ENCODE peak calls at places on chromosome 21, in four cellular contexts. F, C, G and H are unnamed samples.

GRCh38 chr21:33042812-33043211 is 17.1 kb downstream of the OLIG2 start:
- DNase-seq in G (peak), F (no peak), C (peak), H (peak)

GRCh38 chr21:37087188-37087587 is 14.1 kb downstream of the TTC3 start:
- DNase-seq in F (no peak), C (peak), G (peak), H (peak)

GRCh38 chr21:33308586-33309490 is 15.9 kb upstream of the IFNAR1 start:
- DNase-seq in G (peak), F (no peak), C (no peak), H (no peak)

GRCh38 chr21:28754127-28754611 is 238.5 kb downstream of the LTN1 start:
- DNase-seq in G (peak), C (no peak), F (no peak), H (peak)

GRCh38 chr21:22356663-22357062 is 1358.5 kb downstream of the NCAM2 start:
- DNase-seq in F (no peak), G (no peak), C (no peak), H (no peak)

GRCh38 chr21:45536301-45537081 is 5.7 kb downstream of the SLC19A1 start:
- DNase-seq in G (no peak), F (peak), C (no peak), H (no peak)

GRCh38 chr21:31119199-31119598 is 80.9 kb upstream of the KRTAP19-8 start:
- DNase-seq in G (no peak), C (no peak), F (no peak), H (no peak)

GRCh38 chr21:28336299-28336698 is 656.4 kb downstream of the LTN1 start:
- DNase-seq in G (peak), F (peak), C (peak), H (peak)

GRCh38 chr21:27393726-27394125 is 426.8 kb upstream of the ADAMTS5 start:
- DNase-seq in F (no peak), C (peak), G (no peak), H (no peak)

GRCh38 chr21:40373760-40374159 is 473.2 kb downstream of the DSCAM start:
- DNase-seq in G (no peak), F (no peak), C (no peak), H (no peak)

GRCh38 chr21:35882791-35883240 is 177.5 kb downstream of the SETD4 start:
- DNase-seq in C (no peak), F (no peak), G (no peak), H (peak)

GRCh38 chr21:41024341-41025056 is 143.5 kb upstream of the BACE2 start:
- DNase-seq in G (peak), C (no peak), F (no peak), H (peak)

GRCh38 chr21:25283720-25284119 is 323.6 kb downstream of the MRPL39 start:
- DNase-seq in F (peak), G (peak), C (peak), H (no peak)

GRCh38 chr21:28798798-28799197 is 193.9 kb downstream of the LTN1 start:
- DNase-seq in C (no peak), F (no peak), G (no peak), H (no peak)

GRCh38 chr21:20308586-20308985 is 689.6 kb upstream of the NCAM2 start:
- DNase-seq in G (no peak), F (no peak), C (no peak), H (no peak)

GRCh38 chr21:37365657-37366487 is 701 bp upstream of the DYRK1A start:
- DNase-seq in G (peak), C (peak), F (peak), H (no peak)

GRCh38 chr21:32338209-32338921 is 39.7 kb downstream of the MRAP start:
- DNase-seq in C (no peak), G (no peak), F (no peak), H (no peak)

GRCh38 chr21:29568020-29568419 is 269.3 kb downstream of the BACH1 start:
- DNase-seq in F (no peak), G (no peak), C (no peak), H (no peak)

GRCh38 chr21:29343517-29343916 is 44.8 kb downstream of the BACH1 start:
- DNase-seq in C (no peak), G (peak), F (no peak), H (peak)

GRCh38 chr21:45972716-45973474 is 8.7 kb upstream of the COL6A1 start:
- DNase-seq in F (peak), C (no peak), G (peak), H (peak)

GRCh38 chr21:46610018-46610701 is 5.3 kb upstream of the S100B start:
- DNase-seq in G (no peak), C (no peak), F (no peak), H (no peak)

GRCh38 chr21:33206771-33207290 is 22.9 kb upstream of the IFNAR2 start:
- DNase-seq in G (no peak), F (no peak), C (no peak), H (no peak)

GRCh38 chr21:46128983-46129571 is 26.3 kb downstream of the FTCD start:
- DNase-seq in F (no peak), C (no peak), G (no peak), H (no peak)

GRCh38 chr21:41373769-41374168 is 11.9 kb downstream of the MX2 start:
- DNase-seq in F (peak), G (no peak), C (no peak), H (no peak)

GRCh38 chr21:20998456-20998789 is 214 bp downstream of the NCAM2 start:
- DNase-seq in F (no peak), G (no peak), C (no peak), H (no peak)

GRCh38 chr21:37183749-37184148 is 83.4 kb downstream of the VPS26C start:
- DNase-seq in G (no peak), C (no peak), F (no peak), H (no peak)

GRCh38 chr21:15826147-15826780 is 96.5 kb downstream of the USP25 start:
- DNase-seq in C (peak), G (peak), F (peak), H (peak)
- TF ChIP-seq CTCF in C (peak), G (peak), F (peak), H (peak)

GRCh38 chr21:14095021-14095420 is 115.7 kb downstream of the LIPI start:
- DNase-seq in C (no peak), F (no peak), G (no peak), H (no peak)
- TF ChIP-seq CTCF in C (no peak), F (no peak), G (no peak), H (no peak)

DNA sequence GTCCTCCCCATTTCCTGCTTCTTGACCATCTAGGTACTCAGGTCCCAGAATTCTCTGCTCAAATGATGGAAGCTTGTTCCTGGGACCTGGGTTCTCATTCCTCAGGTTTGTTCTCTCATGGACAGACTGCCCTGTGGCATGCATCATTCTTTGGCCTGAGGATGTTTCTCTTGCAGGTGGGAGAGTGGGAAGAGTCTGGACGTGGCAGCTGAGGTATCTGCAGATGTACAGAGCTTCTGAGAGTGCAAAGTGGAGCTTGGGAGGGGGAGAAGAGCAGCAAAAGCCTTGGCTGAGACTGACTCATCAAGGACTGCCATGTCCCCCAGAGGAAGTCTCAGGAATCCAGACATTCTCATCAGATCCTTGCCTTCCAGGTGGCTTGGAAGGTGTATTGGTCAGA is 63.1 kb downstream of the HSPA13 start:
- DNase-seq in G (no peak), F (no peak), C (no peak), H (no peak)
- TF ChIP-seq CTCF in G (no peak), F (no peak), C (no peak), H (no peak)

DNA sequence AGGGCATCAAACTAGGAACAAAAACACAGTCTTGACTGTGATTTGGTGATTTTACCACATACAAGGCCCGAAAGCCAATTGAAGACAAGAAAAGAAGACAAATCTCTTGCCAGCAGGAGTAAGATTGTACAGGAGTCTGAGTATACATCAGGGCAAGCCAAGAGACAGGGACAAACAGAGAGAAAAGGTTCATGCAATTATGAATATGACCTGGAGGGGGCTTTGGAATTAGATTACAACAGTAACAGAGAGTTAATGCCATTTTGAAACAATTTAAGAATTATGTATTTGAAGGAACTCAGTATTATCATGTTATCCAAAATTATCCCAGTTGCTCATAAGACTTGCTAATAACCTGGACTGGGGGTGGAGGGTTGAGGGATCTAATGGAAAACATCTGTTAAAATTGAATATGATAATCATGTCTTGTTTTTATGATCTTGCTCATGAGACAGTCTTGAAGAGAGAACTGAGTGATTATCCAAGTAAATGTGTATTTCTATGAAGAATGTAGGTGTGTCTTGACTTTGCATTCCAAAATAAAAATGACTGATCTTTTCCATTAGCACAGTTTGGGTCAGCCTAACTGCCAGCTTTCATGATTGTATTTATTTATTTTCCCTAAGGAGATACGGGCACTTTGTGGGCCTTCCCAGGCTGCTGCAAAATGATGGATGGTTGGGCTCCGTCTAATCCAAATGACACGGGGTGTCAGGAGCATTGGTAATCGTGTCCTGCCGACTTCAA is 117.7 kb downstream of the ERG start:
- DNase-seq in C (peak), F (no peak), G (peak), H (no peak)
- TF ChIP-seq CTCF in C (peak), F (peak), G (peak), H (peak)

GRCh38 chr21:44338971-44339910 is at the start of gene CFAP410:
- DNase-seq in F (peak), G (peak), C (peak), H (peak)

GRCh38 chr21:44337428-44337827 is 1.8 kb downstream of the CFAP410 start:
- DNase-seq in F (no peak), G (no peak), C (no peak), H (no peak)

GRCh38 chr21:44334637-44335030 is 4.6 kb downstream of the CFAP410 start:
- DNase-seq in G (no peak), C (no peak), F (no peak), H (no peak)

GRCh38 chr21:44335266-44336059 is 3.7 kb downstream of the CFAP410 start:
- DNase-seq in G (no peak), F (no peak), C (no peak), H (no peak)

DNA sequence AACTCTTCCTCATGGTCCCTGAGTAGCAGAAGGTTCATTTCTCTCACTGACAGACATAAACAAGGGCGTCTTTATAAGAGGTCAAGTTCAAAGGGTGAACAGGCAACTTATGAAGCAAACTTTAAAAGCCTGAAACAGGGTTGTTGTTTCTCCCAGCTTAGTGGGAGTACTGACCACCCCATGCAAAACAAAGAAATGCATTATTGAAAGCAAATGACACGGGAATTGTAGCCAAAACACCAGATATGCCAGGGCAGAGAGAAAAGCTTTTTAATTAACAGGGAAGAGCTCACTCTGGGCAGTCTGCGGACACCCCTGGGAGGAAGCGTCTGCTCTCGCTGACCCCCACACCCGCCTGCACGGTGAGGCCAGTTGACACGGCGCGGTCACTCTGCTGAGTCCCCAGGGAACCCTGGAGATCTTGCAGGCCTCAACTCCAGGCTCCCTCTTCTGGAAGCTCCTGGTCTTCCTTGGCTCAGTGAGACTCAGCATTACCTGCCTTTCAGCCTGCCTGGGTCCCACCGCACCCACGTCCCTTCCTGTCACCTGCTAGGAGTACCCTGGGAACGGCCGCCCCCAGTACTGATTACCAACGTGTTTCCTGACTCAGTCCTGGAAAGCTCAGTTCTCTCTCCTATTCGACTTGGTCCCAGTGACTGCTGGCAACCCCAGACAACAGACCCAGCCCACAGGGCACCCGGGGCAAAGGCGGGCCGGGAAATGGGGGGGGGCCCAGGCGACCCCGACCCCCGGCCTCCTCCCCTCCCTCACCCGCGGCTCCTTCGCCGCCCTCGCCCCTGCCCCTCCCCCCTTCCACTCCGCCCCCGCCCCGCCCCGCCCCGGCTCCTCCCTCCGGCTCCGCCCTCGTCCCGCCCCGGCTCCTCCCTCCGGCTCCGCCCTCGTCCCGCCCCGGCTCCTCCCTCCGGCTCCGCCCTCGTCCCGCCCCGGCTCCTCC is 972 bp downstream of the CFAP410 start:
- DNase-seq in C (peak), G (peak), F (peak), H (peak)
- TF ChIP-seq CTCF in C (peak), G (peak), F (peak), H (peak)

GRCh38 chr21:17931080-17931479 is 111.9 kb upstream of the C21orf91 start:
- DNase-seq in C (peak), F (peak), G (no peak), H (no peak)
- TF ChIP-seq CTCF in C (peak), F (peak), G (peak), H (peak)

DNA sequence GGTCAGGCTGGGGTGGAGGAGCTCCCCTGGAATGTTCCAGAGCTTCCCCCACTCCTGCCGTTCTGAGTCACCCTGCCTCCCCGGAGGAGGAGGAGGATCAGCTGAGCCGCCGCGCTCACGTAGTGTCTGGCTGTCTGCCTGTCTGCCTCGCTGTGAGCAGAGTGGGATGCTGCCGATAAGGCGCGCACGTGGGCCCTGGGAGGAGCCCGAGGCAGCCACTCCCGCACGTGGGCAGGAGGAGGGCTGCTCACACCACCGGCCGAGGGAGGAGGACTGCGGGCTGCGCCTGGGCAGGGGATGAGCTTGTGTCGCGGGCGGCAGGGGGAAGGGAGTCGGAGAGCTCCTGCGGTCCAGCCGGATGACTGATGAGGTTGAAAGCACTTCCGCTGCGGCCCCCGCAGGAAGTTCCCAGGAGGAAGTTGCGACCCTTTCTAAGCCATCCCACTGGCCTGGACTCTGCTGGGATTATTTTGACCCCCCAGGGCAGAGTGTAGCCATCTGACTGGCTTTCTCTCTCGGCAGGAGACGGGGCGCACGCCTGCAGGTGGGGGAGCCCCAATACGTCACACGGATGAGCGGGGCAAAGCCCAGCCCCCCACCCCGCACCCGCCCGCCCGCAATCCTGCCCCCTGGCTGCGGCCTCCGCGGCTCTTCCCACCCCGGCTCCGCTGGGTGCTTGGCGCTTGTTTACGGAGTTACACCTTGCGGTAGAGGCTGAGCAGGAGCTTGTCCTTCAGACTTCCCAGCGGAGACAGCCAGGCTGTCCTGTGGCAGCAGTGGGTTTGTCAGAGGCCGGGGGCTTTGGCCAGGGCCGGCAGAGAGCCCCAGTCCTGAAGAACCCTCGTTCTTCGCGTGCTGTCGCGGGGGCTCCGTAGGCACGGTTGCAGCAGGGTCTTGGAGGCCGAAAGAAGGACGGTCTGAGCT is 9.8 kb downstream of the PDXK start:
- DNase-seq in G (peak), F (peak), C (peak), H (peak)
- TF ChIP-seq CTCF in G (peak), F (peak), C (no peak), H (peak)

GRCh38 chr21:34790341-34790740 is 121.5 kb downstream of the CLIC6 start:
- DNase-seq in F (no peak), G (no peak), C (no peak), H (no peak)

GRCh38 chr21:34792504-34793089 is 123.8 kb downstream of the CLIC6 start:
- DNase-seq in F (no peak), G (no peak), C (no peak), H (no peak)

GRCh38 chr21:34790834-34791233 is 122.0 kb downstream of the CLIC6 start:
- DNase-seq in F (no peak), G (no peak), C (peak), H (no peak)

GRCh38 chr21:34793471-34793870 is 124.7 kb downstream of the CLIC6 start:
- DNase-seq in F (no peak), G (no peak), C (no peak), H (no peak)

GRCh38 chr21:34791776-34792503 is 123.1 kb downstream of the CLIC6 start:
- DNase-seq in F (no peak), G (no peak), C (no peak), H (no peak)
- TF ChIP-seq CTCF in F (no peak), G (no peak), C (no peak), H (no peak)

GRCh38 chr21:44272231-44272858 is 10.6 kb upstream of the DNMT3L start:
- DNase-seq in C (no peak), G (no peak), F (no peak), H (no peak)

GRCh38 chr21:44275041-44275440 is 10.6 kb upstream of the AIRE start:
- DNase-seq in G (no peak), C (no peak), F (no peak), H (no peak)

GRCh38 chr21:44267655-44268142 is 6.0 kb upstream of the DNMT3L start:
- DNase-seq in C (peak), F (peak), G (no peak), H (no peak)

GRCh38 chr21:44273046-44273445 is 11.3 kb upstream of the DNMT3L start:
- DNase-seq in F (no peak), C (no peak), G (no peak), H (no peak)

GRCh38 chr21:44271558-44271957 is 9.9 kb upstream of the DNMT3L start:
- DNase-seq in G (no peak), F (no peak), C (no peak), H (no peak)
- TF ChIP-seq CTCF in G (no peak), F (no peak), C (no peak), H (no peak)

GRCh38 chr21:42540396-42540795 is 26.7 kb downstream of the SLC37A1 start:
- DNase-seq in F (no peak), C (no peak), G (no peak), H (no peak)

GRCh38 chr21:42541174-42541573 is 27.5 kb downstream of the SLC37A1 start:
- DNase-seq in G (no peak), C (no peak), F (no peak), H (no peak)

GRCh38 chr21:42539342-42539741 is 25.7 kb downstream of the SLC37A1 start:
- DNase-seq in F (no peak), C (no peak), G (no peak), H (no peak)

GRCh38 chr21:42538479-42539275 is 25.0 kb downstream of the SLC37A1 start:
- DNase-seq in F (no peak), G (no peak), C (no peak), H (no peak)

GRCh38 chr21:42539931-42540343 is 26.3 kb downstream of the SLC37A1 start:
- DNase-seq in C (no peak), F (peak), G (no peak), H (no peak)
- TF ChIP-seq CTCF in C (peak), F (peak), G (peak), H (no peak)